ENCODE peak calls at places on chromosomes 7 and 10, in nine cellular contexts. E, L, B, J, T, W, M, I and Z are unnamed samples.

GRCh38 chr10:23361665-23362064 is 17.1 kb upstream of the C10orf67 start:
- DNase-seq in E (no peak), L (no peak), B (no peak), J (no peak), T (no peak), W (no peak), M (no peak), I (no peak), Z (no peak)

GRCh38 chr10:30755474-30755873 is 125.9 kb upstream of the LYZL2 start:
- DNase-seq in E (no peak), L (no peak), B (no peak), J (no peak), T (no peak), W (no peak), M (no peak), I (no peak), Z (no peak)

GRCh38 chr10:97974526-97975525 is 55.6 kb downstream of the CRTAC1 start:
- DNase-seq in E (no peak), L (no peak), B (no peak), J (no peak), T (no peak), W (no peak), M (no peak), I (no peak), Z (no peak)

GRCh38 chr10:3471927-3472704 is 299.5 kb upstream of the PITRM1 start:
- DNase-seq in E (no peak), L (no peak), B (no peak), J (peak; percentile 71), T (no peak), W (no peak), M (no peak), I (no peak), Z (no peak)

GRCh38 chr7:493661-494251 is 25.9 kb downstream of the PDGFA start:
- DNase-seq in E (no peak), L (no peak), B (no peak), J (no peak), T (no peak), W (no peak), M (no peak), I (peak; percentile 15), Z (no peak)

GRCh38 chr10:29124864-29125263 is 164.0 kb upstream of the LYZL1 start:
- DNase-seq in E (no peak), L (no peak), B (no peak), J (no peak), T (no peak), W (no peak), M (no peak), I (no peak), Z (no peak)

GRCh38 chr7:24908166-24908565 is 71.8 kb downstream of the OSBPL3 start:
- DNase-seq in E (no peak), L (no peak), B (no peak), J (no peak), T (no peak), W (no peak), M (no peak), I (no peak), Z (no peak)

GRCh38 chr10:117001144-117001543 is 3.8 kb downstream of the SHTN1 start:
- DNase-seq in E (no peak), L (no peak), B (no peak), J (no peak), T (no peak), W (no peak), M (no peak), I (no peak), Z (no peak)

GRCh38 chr7:28070311-28071055 is 110.1 kb downstream of the JAZF1 start:
- DNase-seq in E (no peak), L (no peak), B (no peak), J (no peak), T (no peak), W (no peak), M (no peak), I (no peak), Z (no peak)

GRCh38 chr7:351256-351655 is 61.3 kb downstream of the FOXL3 start:
- DNase-seq in E (no peak), L (peak; percentile 75), B (no peak), J (no peak), T (no peak), W (no peak), M (no peak), I (no peak), Z (no peak)

GRCh38 chr7:64638822-64639221 is 27.1 kb upstream of the ZNF107 start:
- DNase-seq in E (no peak), L (no peak), B (no peak), J (no peak), T (no peak), W (no peak), M (no peak), I (no peak), Z (no peak)

GRCh38 chr10:124039432-124040086 is 53.8 kb downstream of the CHST15 start:
- DNase-seq in E (no peak), L (no peak), B (no peak), J (no peak), T (no peak), W (no peak), M (no peak), I (no peak), Z (no peak)

GRCh38 chr7:15686209-15686956 is at the start of gene MEOX2:
- DNase-seq in E (no peak), L (no peak), B (peak; percentile 93), J (no peak), T (no peak), W (peak; percentile 9), M (peak; percentile 69), I (peak; percentile 70), Z (no peak)

GRCh38 chr7:149562602-149563001 is 65.0 kb upstream of the ZNF746 start:
- DNase-seq in E (no peak), L (no peak), B (no peak), J (no peak), T (no peak), W (no peak), M (peak; percentile 71), I (no peak), Z (no peak)

GRCh38 chr7:55050286-55050685 is 31.5 kb downstream of the EGFR start:
- DNase-seq in E (peak; percentile 92), L (no peak), B (no peak), J (no peak), T (no peak), W (no peak), M (peak; percentile 58), I (no peak), Z (peak; percentile 63)

GRCh38 chr7:71615017-71615416 is 483.1 kb downstream of the GALNT17 start:
- DNase-seq in E (peak; percentile 47), L (no peak), B (no peak), J (no peak), T (no peak), W (no peak), M (no peak), I (no peak), Z (peak; percentile 71)

GRCh38 chr7:73968511-73968910 is 59.5 kb upstream of the ELN start:
- DNase-seq in E (no peak), L (no peak), B (no peak), J (no peak), T (no peak), W (no peak), M (no peak), I (no peak), Z (no peak)

GRCh38 chr7:4205828-4206227 is 476.3 kb upstream of the FOXK1 start:
- DNase-seq in E (no peak), L (no peak), B (no peak), J (no peak), T (no peak), W (no peak), M (no peak), I (no peak), Z (no peak)

GRCh38 chr10:132947843-132948242 is 5.5 kb upstream of the CFAP46 start:
- DNase-seq in E (no peak), L (no peak), B (no peak), J (no peak), T (no peak), W (no peak), M (no peak), I (no peak), Z (no peak)

GRCh38 chr10:25725917-25726716 is 207.9 kb upstream of the MYO3A start:
- DNase-seq in E (peak; percentile 15), L (peak; percentile 24), B (no peak), J (peak; percentile 56), T (peak; percentile 2), W (peak; percentile 35), M (peak; percentile 61), I (no peak), Z (peak; percentile 5)

GRCh38 chr7:40586197-40586596 is 451.4 kb downstream of the SUGCT start:
- DNase-seq in E (no peak), L (no peak), B (no peak), J (peak; percentile 47), T (no peak), W (no peak), M (peak; percentile 78), I (no peak), Z (no peak)

GRCh38 chr10:30591249-30591670 is 38.3 kb downstream of the LYZL2 start:
- DNase-seq in E (peak; percentile 7), L (peak; percentile 39), B (peak; percentile 3), J (peak; percentile 34), T (peak; percentile 36), W (peak; percentile 28), M (peak; percentile 59), I (no peak), Z (no peak)

GRCh38 chr7:55309040-55309991 is 55.8 kb upstream of the LANCL2 start:
- DNase-seq in E (no peak), L (peak; percentile 86), B (no peak), J (no peak), T (no peak), W (peak; percentile 85), M (no peak), I (no peak), Z (no peak)

GRCh38 chr10:101694674-101695403 is at the start of gene FBXW4:
- DNase-seq in E (no peak), L (peak; percentile 78), B (peak; percentile 91), J (peak; percentile 47), T (no peak), W (peak; percentile 89), M (peak; percentile 61), I (peak; percentile 71), Z (no peak)

GRCh38 chr7:23654508-23654907 is 25.5 kb upstream of the FAM221A start:
- DNase-seq in E (peak; percentile 3), L (no peak), B (no peak), J (peak; percentile 76), T (no peak), W (no peak), M (peak; percentile 61), I (no peak), Z (no peak)

GRCh38 chr7:40986351-40986873 is 716.5 kb downstream of the INHBA start:
- DNase-seq in E (no peak), L (no peak), B (no peak), J (no peak), T (peak; percentile 86), W (no peak), M (peak; percentile 64), I (no peak), Z (no peak)

GRCh38 chr7:41097501-41097900 is 605.4 kb downstream of the INHBA start:
- DNase-seq in E (no peak), L (no peak), B (no peak), J (no peak), T (no peak), W (no peak), M (peak; percentile 91), I (no peak), Z (no peak)